ENCODE peak calls at places on chromosomes 7 and 10, in five cellular contexts. Q, M, L, S and V are unnamed samples.

GRCh38 chr10:4219901-4220300 is 434.9 kb upstream of the KLF6 start:
- DNase-seq in Q (no peak), M (no peak), L (no peak), S (no peak), V (no peak)

GRCh38 chr7:153445641-153446040 is 606.6 kb upstream of the DPP6 start:
- DNase-seq in Q (no peak), M (no peak), L (no peak), S (no peak), V (no peak)

GRCh38 chr10:125689955-125690569 is 7.1 kb upstream of the TEX36 start:
- DNase-seq in Q (peak), M (no peak), L (no peak), S (no peak), V (no peak)

GRCh38 chr10:121294630-121295029 is 303.6 kb downstream of the FGFR2 start:
- DNase-seq in Q (no peak), M (no peak), L (no peak), S (no peak), V (no peak)

GRCh38 chr7:152403726-152404125 is 32.1 kb downstream of the KMT2C start:
- DNase-seq in Q (no peak), M (no peak), L (no peak), S (no peak), V (no peak)

GRCh38 chr7:138257459-138258193 is 181.4 kb downstream of the AKR1D1 start:
- DNase-seq in Q (no peak), M (no peak), L (no peak), S (no peak), V (no peak)

GRCh38 chr10:34644245-34644644 is 170.9 kb downstream of the PARD3 start:
- DNase-seq in Q (no peak), M (no peak), L (no peak), S (no peak), V (no peak)

GRCh38 chr7:33805630-33806233 is 99.6 kb upstream of the BMPER start:
- DNase-seq in Q (no peak), M (no peak), L (no peak), S (peak), V (no peak)

GRCh38 chr10:77896058-77896457 is 30.5 kb downstream of the DLG5 start:
- DNase-seq in Q (no peak), M (no peak), L (no peak), S (no peak), V (no peak)